ENCODE peak calls at places on chromosomes 12 and 14, in nine cellular contexts. I, O, T, N, C, B, P, M and D are unnamed samples.
A peak's percentile ranks its signal among the peaks of the same experiment; 100 is the strongest.

GRCh38 chr14:24321212-24321975 is 10.1 kb downstream of the LTB4R start:
- DNase-seq in P (no peak), T (no peak), C (no peak), O (no peak), B (no peak), M (no peak), I (no peak), N (no peak), D (no peak)

GRCh38 chr12:39798977-39799376 is 179.4 kb upstream of the ABCD2 start:
- DNase-seq in N (no peak), P (no peak), I (no peak), B (no peak), T (no peak), O (no peak), M (no peak), C (no peak), D (no peak)

GRCh38 chr12:116469344-116469743 is 89.8 kb upstream of the MAP1LC3B2 start:
- DNase-seq in O (no peak), P (no peak), N (no peak), I (no peak), C (no peak), B (no peak), T (no peak), M (no peak), D (no peak)

GRCh38 chr12:24172031-24172772 is 222.7 kb upstream of the SOX5 start:
- DNase-seq in I (no peak), N (no peak), B (no peak), T (no peak), M (no peak), O (no peak), P (peak; percentile 71), C (no peak), D (no peak)

GRCh38 chr12:109428038-109428629 is 49.0 kb downstream of the KCTD10 start:
- DNase-seq in O (peak; percentile 88), P (no peak), M (peak; percentile 78), I (peak; percentile 76), C (peak; percentile 81), N (peak; percentile 91), B (peak; percentile 77), T (peak; percentile 42), D (peak; percentile 60)

GRCh38 chr12:120598674-120599463 is 17.7 kb upstream of the POP5 start:
- DNase-seq in P (no peak), N (no peak), T (no peak), M (no peak), I (peak; percentile 41), O (no peak), C (peak; percentile 28), B (no peak), D (no peak)

GRCh38 chr14:59249029-59249428 is 60.6 kb downstream of the DAAM1 start:
- DNase-seq in M (no peak), C (no peak), P (no peak), T (no peak), O (no peak), I (no peak), N (no peak), B (no peak), D (no peak)

GRCh38 chr12:62250671-62251608 is 9.3 kb upstream of the USP15 start:
- DNase-seq in O (no peak), I (peak; percentile 49), T (no peak), C (no peak), N (no peak), M (no peak), P (peak; percentile 39), B (no peak), D (no peak)

GRCh38 chr14:65321370-65321875 is 91.1 kb upstream of the FUT8 start:
- DNase-seq in C (no peak), B (no peak), P (peak; percentile 82), T (no peak), O (no peak), N (no peak), M (no peak), I (peak; percentile 30), D (no peak)

GRCh38 chr12:132146772-132147422 is 2.6 kb downstream of the NOC4L start:
- DNase-seq in C (no peak), M (peak; percentile 10), I (no peak), B (no peak), P (no peak), O (no peak), N (peak; percentile 62), T (no peak), D (no peak)

GRCh38 chr12:130588696-130589095 is 127.4 kb downstream of the RIMBP2 start:
- DNase-seq in O (no peak), C (no peak), P (no peak), B (no peak), N (no peak), M (peak; percentile 52), I (no peak), T (no peak), D (no peak)

GRCh38 chr12:4221157-4221556 is 52.4 kb upstream of the CCND2 start:
- DNase-seq in I (no peak), M (no peak), B (no peak), N (no peak), T (no peak), P (no peak), C (no peak), O (no peak), D (no peak)

DNA sequence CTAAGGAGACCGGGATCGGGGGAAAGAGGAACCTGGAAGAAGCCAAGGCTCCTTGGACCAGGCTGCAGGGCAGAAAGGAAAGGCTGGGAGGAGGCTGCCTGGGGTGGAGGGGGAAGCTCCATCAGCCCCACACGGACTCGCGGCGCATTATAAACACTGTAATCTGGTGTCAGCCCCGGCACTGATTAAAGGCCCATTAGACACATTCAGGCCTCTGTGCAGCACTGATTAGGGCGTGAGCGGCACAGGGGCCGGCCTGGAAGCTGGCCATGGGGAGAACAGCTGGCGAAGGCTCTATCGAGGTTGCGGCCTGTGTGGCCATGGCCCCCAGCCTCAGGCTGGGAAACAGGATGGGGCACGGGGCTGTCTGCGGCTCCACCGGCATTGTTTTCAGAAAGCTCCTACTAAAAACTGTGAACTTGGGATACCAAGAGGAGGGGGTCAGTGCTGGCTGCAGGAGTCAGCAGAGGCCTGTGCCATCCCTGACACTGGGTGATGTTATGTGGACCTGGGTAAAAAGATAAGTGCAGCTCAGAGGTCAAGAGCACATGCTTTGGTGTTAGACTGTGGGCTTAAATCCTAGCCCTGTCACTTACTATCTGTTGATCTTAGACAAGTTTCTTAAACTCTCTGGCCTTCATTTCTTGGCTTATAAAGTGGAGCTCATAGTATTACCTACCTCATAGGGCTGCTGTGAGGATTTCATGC is 10.6 kb downstream of the ACVRL1 start:
- DNase-seq in B (no peak), P (no peak), M (peak; percentile 71), C (peak; percentile 74), N (peak; percentile 39), I (no peak), T (no peak), O (no peak), D (no peak)
- TF ChIP-seq POLR2AphosphoS5 in B (no peak), P (no peak), M (no peak), C (peak; percentile 22), N (no peak), I (no peak), T (no peak), O (no peak), D (no peak)

GRCh38 chr14:104171029-104171697 is 32.8 kb downstream of the KIF26A start:
- DNase-seq in M (no peak), O (no peak), T (no peak), P (no peak), N (no peak), I (no peak), C (peak; percentile 50), B (no peak), D (no peak)

GRCh38 chr14:104174051-104174450 is 35.7 kb downstream of the KIF26A start:
- DNase-seq in C (no peak), T (no peak), N (no peak), M (no peak), I (no peak), P (no peak), O (no peak), B (no peak), D (no peak)

GRCh38 chr14:104172880-104173279 is 34.5 kb downstream of the KIF26A start:
- DNase-seq in I (no peak), P (no peak), B (no peak), O (no peak), T (no peak), C (no peak), N (no peak), M (no peak), D (no peak)

GRCh38 chr14:104172349-104172748 is 34.0 kb downstream of the KIF26A start:
- DNase-seq in O (no peak), P (no peak), M (no peak), T (no peak), I (no peak), B (no peak), C (no peak), N (no peak), D (no peak)

DNA sequence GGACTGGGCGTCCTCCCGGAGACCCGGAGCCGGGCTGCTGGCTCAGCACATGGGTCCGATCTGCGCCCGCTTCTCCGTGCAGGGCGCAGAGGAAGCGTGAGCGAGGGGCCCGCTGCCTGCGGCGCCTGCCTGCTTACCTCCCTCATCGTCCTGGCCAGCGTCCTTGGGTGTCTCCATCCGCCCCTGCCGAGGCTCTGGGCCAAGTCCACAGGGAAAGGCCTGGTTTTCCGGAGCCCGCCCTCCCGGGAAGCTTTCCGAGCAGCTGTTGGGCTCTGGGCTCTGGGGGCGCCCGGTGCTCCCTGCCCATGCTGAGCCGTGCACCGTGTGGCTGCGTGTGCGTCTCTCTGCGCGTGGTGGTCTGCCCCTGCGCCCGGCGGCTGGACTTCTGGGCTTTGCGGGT is 33.6 kb downstream of the KIF26A start:
- DNase-seq in M (no peak), T (no peak), B (no peak), C (peak; percentile 45), I (no peak), P (no peak), O (no peak), N (no peak), D (no peak)
- TF ChIP-seq POLR2AphosphoS5 in M (no peak), T (no peak), B (no peak), C (no peak), I (no peak), P (no peak), O (no peak), N (no peak), D (no peak)

DNA sequence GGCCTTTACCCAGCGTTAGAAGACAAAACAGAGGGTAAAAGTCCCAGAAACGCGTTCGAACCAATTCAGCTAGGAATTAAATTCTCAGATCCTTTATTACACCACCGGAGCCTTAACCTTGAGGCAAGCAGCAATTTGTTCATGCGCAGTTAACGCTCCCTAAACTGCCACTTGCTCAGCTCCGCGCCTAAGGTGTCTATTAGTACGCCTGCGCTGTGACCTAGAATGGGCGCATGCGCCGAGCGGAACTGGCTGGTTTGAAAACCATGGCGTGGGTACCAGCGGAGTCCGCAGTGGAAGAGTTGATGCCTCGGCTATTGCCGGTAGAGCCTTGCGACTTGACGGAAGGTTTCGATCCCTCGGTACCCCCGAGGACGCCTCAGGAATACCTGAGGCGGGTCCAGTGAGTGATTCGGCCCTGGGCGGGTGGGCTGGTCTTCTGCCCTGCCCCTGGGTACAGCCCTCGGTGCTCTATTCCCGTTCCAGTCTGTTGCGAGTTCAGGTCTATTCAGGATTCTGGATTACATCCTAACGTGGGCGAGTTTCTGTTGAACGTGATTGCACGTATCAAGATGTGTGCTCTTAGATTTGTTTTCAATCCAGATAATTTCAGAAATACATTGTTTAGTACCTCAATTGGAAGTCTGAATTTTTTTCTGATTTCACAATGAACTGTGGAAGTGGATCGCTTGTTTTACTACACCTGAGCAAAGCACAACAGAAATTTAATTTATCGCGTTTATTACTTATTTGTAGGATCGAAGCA is at the start of gene GEMIN2:
- DNase-seq in T (peak; percentile 67), O (peak; percentile 95), I (peak; percentile 95), M (peak; percentile 81), C (peak; percentile 97), P (peak; percentile 89), B (peak; percentile 88), N (peak; percentile 96), D (peak; percentile 75)
- TF ChIP-seq POLR2AphosphoS5 in T (peak; percentile 82), O (peak; percentile 73), I (peak; percentile 68), M (peak; percentile 76), C (peak; percentile 69), P (peak; percentile 85), B (peak; percentile 92), N (peak; percentile 70), D (peak; percentile 90)

GRCh38 chr12:6631549-6631961 is 4.2 kb downstream of the LPAR5 start:
- DNase-seq in M (no peak), B (no peak), T (no peak), O (peak; percentile 87), N (no peak), P (no peak), C (peak; percentile 78), I (no peak), D (no peak)
- TF ChIP-seq POLR2AphosphoS5 in M (no peak), B (no peak), T (no peak), O (peak; percentile 93), N (no peak), P (peak; percentile 38), C (peak; percentile 83), I (no peak), D (peak; percentile 31)